ENCODE peak calls at places on chromosomes 7 and 10, in six cellular contexts. R, W, K, E, S and C are unnamed samples.

GRCh38 chr7:455110-455928 is 64.3 kb downstream of the PDGFA start:
- DNase-seq in R (no peak), W (no peak), K (peak), E (no peak), S (no peak), C (peak)

GRCh38 chr7:6637544-6638229 is 569 bp downstream of the ZNF316 start:
- DNase-seq in R (peak), W (peak), K (peak), E (peak), S (peak), C (peak)

GRCh38 chr10:51010977-51011376 is 63.3 kb upstream of the PRKG1 start:
- DNase-seq in R (no peak), W (no peak), K (no peak), E (peak), S (no peak), C (peak)

GRCh38 chr10:69757553-69758309 is 44.0 kb upstream of the COL13A1 start:
- DNase-seq in R (no peak), W (no peak), K (no peak), E (no peak), S (no peak), C (peak)

GRCh38 chr10:132735341-132735775 is 50.6 kb downstream of the NKX6-2 start:
- DNase-seq in R (no peak), W (no peak), K (no peak), E (no peak), S (no peak), C (no peak)

GRCh38 chr7:158741294-158741666 is 36.7 kb upstream of the NCAPG2 start:
- DNase-seq in R (no peak), W (no peak), K (no peak), E (no peak), S (no peak), C (no peak)

GRCh38 chr7:139976838-139977656 is 85.7 kb downstream of the PARP12 start:
- DNase-seq in R (no peak), W (no peak), K (no peak), E (no peak), S (no peak), C (no peak)

GRCh38 chr7:127938588-127938987 is 92.6 kb downstream of the LRRC4 start:
- DNase-seq in R (no peak), W (no peak), K (peak), E (no peak), S (peak), C (no peak)

GRCh38 chr10:133109736-133110532 is 22.2 kb downstream of the ADGRA1 start:
- DNase-seq in R (no peak), W (no peak), K (peak), E (no peak), S (peak), C (peak)

GRCh38 chr7:151426486-151426905 is 13.4 kb downstream of the CRYGN start:
- DNase-seq in R (no peak), W (no peak), K (peak), E (no peak), S (peak), C (peak)

GRCh38 chr10:20489961-20490360 is 407.1 kb downstream of the NEBL start:
- DNase-seq in R (no peak), W (no peak), K (no peak), E (no peak), S (no peak), C (no peak)

GRCh38 chr10:128895473-128895872 is 571.6 kb upstream of the MGMT start:
- DNase-seq in R (no peak), W (no peak), K (no peak), E (no peak), S (no peak), C (no peak)

GRCh38 chr10:55742487-55742886 is 618.6 kb downstream of the ZWINT start:
- DNase-seq in R (no peak), W (no peak), K (no peak), E (no peak), S (no peak), C (no peak)

GRCh38 chr7:24956021-24956420 is 24.0 kb downstream of the OSBPL3 start:
- DNase-seq in R (no peak), W (no peak), K (no peak), E (no peak), S (no peak), C (peak)

GRCh38 chr7:134565643-134566136 is 16.8 kb downstream of the AKR1B15 start:
- DNase-seq in R (no peak), W (no peak), K (no peak), E (no peak), S (no peak), C (peak)

GRCh38 chr10:49760789-49761188 is 1.3 kb downstream of the OGDHL start:
- DNase-seq in R (no peak), W (no peak), K (no peak), E (no peak), S (no peak), C (no peak)

GRCh38 chr10:5442056-5442989 is 30.0 kb downstream of the NET1 start:
- DNase-seq in R (no peak), W (peak), K (peak), E (peak), S (no peak), C (peak)

GRCh38 chr10:131706952-131707351 is 193.9 kb upstream of the PPP2R2D start:
- DNase-seq in R (no peak), W (no peak), K (no peak), E (no peak), S (no peak), C (no peak)

GRCh38 chr10:18684953-18685352 is 25.7 kb downstream of the ARL5B start:
- DNase-seq in R (no peak), W (no peak), K (no peak), E (no peak), S (no peak), C (no peak)

GRCh38 chr10:94225589-94225988 is 137.2 kb downstream of the NOC3L start:
- DNase-seq in R (no peak), W (no peak), K (no peak), E (no peak), S (no peak), C (peak)

GRCh38 chr7:47672966-47673365 is 91.1 kb upstream of the TNS3 start:
- DNase-seq in R (no peak), W (no peak), K (no peak), E (no peak), S (no peak), C (no peak)

GRCh38 chr10:81108516-81109199 is 571.0 kb downstream of the SH2D4B start:
- DNase-seq in R (no peak), W (peak), K (no peak), E (no peak), S (no peak), C (no peak)

GRCh38 chr10:13847201-13847631 is 260.5 kb downstream of the PRPF18 start:
- DNase-seq in R (no peak), W (no peak), K (no peak), E (no peak), S (no peak), C (peak)

GRCh38 chr7:93359520-93360198 is 127.5 kb downstream of the VPS50 start:
- DNase-seq in R (no peak), W (no peak), K (no peak), E (no peak), S (no peak), C (no peak)

GRCh38 chr10:5985029-5985428 is 7.7 kb upstream of the IL15RA start:
- DNase-seq in R (no peak), W (no peak), K (no peak), E (no peak), S (no peak), C (no peak)

GRCh38 chr10:17851611-17852010 is 42.5 kb downstream of the MRC1 start:
- DNase-seq in R (no peak), W (no peak), K (no peak), E (no peak), S (no peak), C (no peak)

GRCh38 chr7:116271980-116272886 is 61.9 kb downstream of the TES start:
- DNase-seq in R (no peak), W (no peak), K (peak), E (no peak), S (peak), C (peak)